ENCODE peak calls at places on chromosomes 6 and 20, in seven cellular contexts. F is AG10803, S is lower leg skin, D is cardiac fibroblast, B is skeletal muscle cell, C is foreskin fibroblast, O is heart left ventricle. U is an unnamed sample.

GRCh38 chr6:167713088-167713475 is 113.6 kb upstream of the AFDN start:
- DNase-seq in F (no peak), S (no peak), D (no peak), B (no peak), C (no peak), O (no peak), U (no peak)

GRCh38 chr6:20879526-20879925 is 345.3 kb downstream of the CDKAL1 start:
- DNase-seq in F (no peak), S (no peak), D (peak; percentile 12), B (no peak), C (no peak), O (no peak), U (no peak)

GRCh38 chr6:164102701-164103100 is 688.2 kb downstream of the QKI start:
- DNase-seq in F (no peak), S (no peak), D (no peak), B (no peak), C (no peak), O (no peak), U (no peak)

GRCh38 chr6:16316741-16317251 is 78.4 kb downstream of the GMPR start:
- DNase-seq in F (peak; percentile 45), S (no peak), D (peak; percentile 52), B (no peak), C (peak; percentile 41), O (no peak), U (peak; percentile 39)

GRCh38 chr6:56335733-56336132 is 88.4 kb upstream of the COL21A1 start:
- DNase-seq in F (peak; percentile 84), S (no peak), D (peak; percentile 91), B (peak; percentile 83), C (peak; percentile 84), O (no peak), U (peak; percentile 59)

GRCh38 chr6:152697634-152698033 is at the start of gene MYCT1:
- DNase-seq in F (no peak), S (no peak), D (peak; percentile 84), B (no peak), C (no peak), O (peak; percentile 41), U (no peak)

GRCh38 chr6:15443119-15443518 is 197.2 kb downstream of the JARID2 start:
- DNase-seq in F (peak; percentile 88), S (no peak), D (peak; percentile 83), B (peak; percentile 66), C (peak; percentile 78), O (no peak), U (no peak)

GRCh38 chr6:30770164-30770563 is 25.8 kb upstream of the IER3 start:
- DNase-seq in F (peak; percentile 74), S (no peak), D (no peak), B (no peak), C (no peak), O (no peak), U (no peak)

GRCh38 chr20:53707341-53708102 is 113.9 kb upstream of the ZNF217 start:
- DNase-seq in F (peak; percentile 54), S (no peak), D (peak; percentile 32), B (peak; percentile 32), C (peak; percentile 30), O (no peak), U (no peak)

GRCh38 chr20:38812182-38812581 is 6.7 kb downstream of the PPP1R16B start:
- DNase-seq in F (no peak), S (no peak), D (no peak), B (no peak), C (no peak), O (no peak), U (no peak)

DNA sequence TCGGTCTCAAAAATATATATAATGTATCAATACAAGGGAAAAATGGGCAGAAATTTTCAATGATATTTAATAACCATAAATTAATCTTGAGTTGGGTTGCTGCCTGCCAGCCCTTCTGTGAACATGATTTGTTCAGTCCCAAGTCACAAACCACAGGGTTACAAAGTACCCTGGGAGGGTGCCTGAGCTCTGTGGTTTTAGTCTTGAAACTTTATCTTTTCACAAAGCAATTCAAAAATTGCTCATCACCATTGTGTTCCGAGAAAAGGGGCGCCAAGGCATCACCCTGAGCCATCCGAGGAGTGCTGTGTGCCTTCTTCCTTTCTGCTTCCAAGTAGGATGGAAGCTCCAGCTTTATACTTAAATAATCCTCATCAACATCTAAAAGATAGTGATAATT is 141.6 kb upstream of the AKAP12 start:
- DNase-seq in F (no peak), S (no peak), D (peak; percentile 26), B (no peak), C (no peak), O (no peak), U (no peak)
- H3K4me3 ChIP-seq in F (no peak overlapping the region), S (no peak overlapping the region), D (no peak overlapping the region), B (no peak overlapping the region), C (no peak overlapping the region), O (no peak overlapping the region), U (no peak overlapping the region)

GRCh38 chr6:160883999-160884398 is 107.6 kb upstream of the MAP3K4 start:
- DNase-seq in F (no peak), S (no peak), D (no peak), B (no peak), C (no peak), O (no peak), U (no peak)
- H3K4me3 ChIP-seq in F (no peak overlapping the region), S (no peak overlapping the region), D (no peak overlapping the region), B (no peak overlapping the region), C (no peak overlapping the region), O (no peak overlapping the region), U (no peak overlapping the region)

GRCh38 chr6:43774776-43775583 is 5.0 kb downstream of the VEGFA start:
- DNase-seq in F (peak; percentile 74), S (no peak), D (peak; percentile 74), B (no peak), C (peak; percentile 66), O (peak; percentile 74), U (no peak)
- H3K4me3 ChIP-seq in F (peak overlapping the region; percentile 70), S (no peak overlapping the region), D (peak overlapping the region; percentile 98), B (peak overlapping the region; percentile 65), C (peak overlapping the region; percentile 96), O (peak overlapping the region; percentile 98), U (no peak overlapping the region)

DNA sequence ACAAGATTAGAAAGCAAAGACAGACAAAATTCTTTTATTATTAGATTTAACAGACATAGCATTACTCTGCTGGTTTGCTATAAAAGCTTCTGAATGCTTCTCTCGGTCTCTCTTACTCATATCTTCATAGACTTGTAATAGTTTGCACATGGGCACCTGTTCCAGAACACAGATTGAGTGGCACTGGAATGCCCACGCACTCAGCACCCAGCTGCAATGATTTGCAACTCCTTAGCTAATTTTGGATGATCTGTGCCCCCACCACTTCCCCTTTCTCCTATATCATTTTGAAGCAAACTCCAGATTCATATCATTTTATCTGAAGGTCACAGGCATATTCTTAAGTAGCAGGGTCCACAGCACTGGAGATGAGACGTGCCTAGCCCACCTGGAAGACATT is 148.8 kb downstream of the CFAP61 start:
- DNase-seq in F (no peak), S (no peak), D (no peak), B (no peak), C (no peak), O (no peak), U (no peak)
- H3K4me3 ChIP-seq in F (no peak overlapping the region), S (no peak overlapping the region), D (no peak overlapping the region), B (no peak overlapping the region), C (no peak overlapping the region), O (no peak overlapping the region), U (no peak overlapping the region)

U was measured in HCT116.